ENCODE peak calls at places on chromosome 15, in seven cellular contexts. J is GM12878, C is HCT116, U is HepG2, N is K562, L is H1, D is SK-N-SH. E is an unnamed sample.

GRCh38 chr15:27834684-27835083 is 264.4 kb downstream of the OCA2 start:
- DNase-seq in J (no peak), C (no peak), U (no peak), N (no peak), L (no peak), D (no peak), E (no peak)

GRCh38 chr15:59532770-59533379 is 78.7 kb upstream of the GCNT3 start:
- DNase-seq in J (no peak), C (peak), U (peak), N (peak), L (no peak), D (peak), E (peak)

GRCh38 chr15:60379466-60380274 is 18.1 kb downstream of the ANXA2 start:
- DNase-seq in J (no peak), C (peak), U (peak), N (no peak), L (no peak), D (no peak), E (peak)

GRCh38 chr15:60972301-60972700 is 256.8 kb downstream of the RORA start:
- DNase-seq in J (no peak), C (no peak), U (no peak), N (no peak), L (no peak), D (no peak), E (no peak)

GRCh38 chr15:50143255-50143860 is 24.3 kb upstream of the ATP8B4 start:
- DNase-seq in J (no peak), C (no peak), U (no peak), N (no peak), L (no peak), D (no peak), E (no peak)

GRCh38 chr15:48877630-48878595 is at the start of gene EID1:
- DNase-seq in J (peak), C (peak), U (peak), N (peak), L (peak), D (peak), E (peak)

GRCh38 chr15:54559405-54560064 is 581.3 kb downstream of the UNC13C start:
- DNase-seq in J (no peak), C (no peak), U (no peak), N (no peak), L (no peak), D (no peak), E (no peak)

GRCh38 chr15:57703387-57703786 is 3.1 kb upstream of the POLR2M start:
- DNase-seq in J (no peak), C (no peak), U (no peak), N (no peak), L (no peak), D (no peak), E (no peak)

GRCh38 chr15:32802296-32802936 is 84.6 kb downstream of the GREM1 start:
- DNase-seq in J (no peak), C (no peak), U (no peak), N (no peak), L (no peak), D (no peak), E (peak)

GRCh38 chr15:67383903-67384302 is 129.3 kb downstream of the IQCH start:
- DNase-seq in J (no peak), C (no peak), U (no peak), N (no peak), L (no peak), D (no peak), E (peak)

GRCh38 chr15:71538181-71538580 is 272.2 kb upstream of the NR2E3 start:
- DNase-seq in J (no peak), C (no peak), U (no peak), N (no peak), L (no peak), D (no peak), E (no peak)

GRCh38 chr15:85030301-85031049 is 48.8 kb downstream of the PDE8A start:
- DNase-seq in J (no peak), C (no peak), U (no peak), N (no peak), L (no peak), D (no peak), E (no peak)

GRCh38 chr15:46365612-46366011 is 730.8 kb downstream of the SQOR start:
- DNase-seq in J (no peak), C (no peak), U (no peak), N (no peak), L (no peak), D (no peak), E (no peak)

GRCh38 chr15:40358492-40359353 is 704 bp downstream of the DISP2 start:
- DNase-seq in J (no peak), C (no peak), U (no peak), N (peak), L (no peak), D (peak), E (no peak)

GRCh38 chr15:43505723-43506122 is 11.7 kb upstream of the MAP1A start:
- DNase-seq in J (no peak), C (no peak), U (no peak), N (peak), L (no peak), D (no peak), E (no peak)

GRCh38 chr15:75644376-75644775 is 3.3 kb upstream of the SNX33 start:
- DNase-seq in J (no peak), C (no peak), U (no peak), N (no peak), L (no peak), D (no peak), E (no peak)

GRCh38 chr15:101386006-101386405 is 91.0 kb upstream of the SNRPA1 start:
- DNase-seq in J (no peak), C (no peak), U (no peak), N (no peak), L (no peak), D (no peak), E (no peak)

GRCh38 chr15:80183886-80184285 is 31.1 kb downstream of the FAH start:
- DNase-seq in J (no peak), C (no peak), U (no peak), N (no peak), L (no peak), D (peak), E (peak)

GRCh38 chr15:101504866-101505609 is 15.5 kb upstream of the PCSK6 start:
- DNase-seq in J (no peak), C (no peak), U (no peak), N (no peak), L (no peak), D (no peak), E (no peak)

GRCh38 chr15:28989239-28989830 is 103.6 kb downstream of the APBA2 start:
- DNase-seq in J (no peak), C (no peak), U (no peak), N (peak), L (peak), D (peak), E (peak)

GRCh38 chr15:58889363-58889762 is 44.1 kb downstream of the SLTM start:
- DNase-seq in J (no peak), C (no peak), U (no peak), N (no peak), L (no peak), D (no peak), E (no peak)

GRCh38 chr15:74795961-74796625 is 14.2 kb downstream of the CSK start:
- DNase-seq in J (no peak), C (no peak), U (no peak), N (no peak), L (no peak), D (no peak), E (no peak)

GRCh38 chr15:76073554-76073953 is 13.8 kb downstream of the TMEM266 start:
- DNase-seq in J (no peak), C (no peak), U (no peak), N (no peak), L (no peak), D (no peak), E (no peak)

GRCh38 chr15:77111813-77112212 is 40.9 kb upstream of the TSPAN3 start:
- DNase-seq in J (no peak), C (no peak), U (no peak), N (no peak), L (no peak), D (no peak), E (no peak)

GRCh38 chr15:60358935-60359672 is 38.7 kb downstream of the ANXA2 start:
- DNase-seq in J (no peak), C (no peak), U (no peak), N (no peak), L (no peak), D (peak), E (no peak)

GRCh38 chr15:74432271-74432967 is 1.3 kb downstream of the SEMA7A start:
- DNase-seq in J (no peak), C (no peak), U (no peak), N (no peak), L (no peak), D (no peak), E (no peak)

GRCh38 chr15:47822066-47822465 is 104.8 kb downstream of the SEMA6D start:
- DNase-seq in J (no peak), C (no peak), U (no peak), N (no peak), L (no peak), D (no peak), E (peak)

DNA sequence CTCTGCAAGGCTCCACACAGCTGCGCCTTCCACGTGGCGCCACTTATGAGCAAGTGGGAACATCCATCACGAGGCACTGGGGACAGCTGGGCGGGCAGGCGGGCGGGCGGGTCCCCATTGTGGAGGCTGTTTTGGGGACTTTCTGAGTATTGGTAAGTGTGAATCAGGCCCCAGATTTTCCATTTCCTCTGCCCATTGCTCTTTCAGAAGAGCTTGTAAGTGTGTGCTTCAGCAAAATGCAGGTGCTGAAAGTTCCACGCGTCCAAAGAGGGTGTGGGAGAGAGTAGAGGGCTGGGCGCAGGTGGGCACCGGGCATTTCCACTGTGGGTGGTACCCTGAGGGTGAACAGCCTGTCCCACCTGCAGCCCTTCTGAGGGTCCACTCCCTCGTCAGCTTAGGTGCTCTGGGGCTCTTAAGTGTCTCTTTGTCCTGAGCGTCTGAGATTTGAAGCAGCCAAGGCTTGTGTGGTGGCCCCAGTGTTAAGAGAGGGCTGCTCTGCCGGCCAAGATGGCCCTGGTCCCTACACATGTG is 177.1 kb downstream of the RPLP1 start:
- DNase-seq in J (no peak), C (no peak), U (no peak), N (no peak), L (no peak), D (no peak), E (no peak)
- TF ChIP-seq JUND in J (no peak), C (no peak), U (no peak), N (no peak), L (no peak), D (no peak), E (no peak)

DNA sequence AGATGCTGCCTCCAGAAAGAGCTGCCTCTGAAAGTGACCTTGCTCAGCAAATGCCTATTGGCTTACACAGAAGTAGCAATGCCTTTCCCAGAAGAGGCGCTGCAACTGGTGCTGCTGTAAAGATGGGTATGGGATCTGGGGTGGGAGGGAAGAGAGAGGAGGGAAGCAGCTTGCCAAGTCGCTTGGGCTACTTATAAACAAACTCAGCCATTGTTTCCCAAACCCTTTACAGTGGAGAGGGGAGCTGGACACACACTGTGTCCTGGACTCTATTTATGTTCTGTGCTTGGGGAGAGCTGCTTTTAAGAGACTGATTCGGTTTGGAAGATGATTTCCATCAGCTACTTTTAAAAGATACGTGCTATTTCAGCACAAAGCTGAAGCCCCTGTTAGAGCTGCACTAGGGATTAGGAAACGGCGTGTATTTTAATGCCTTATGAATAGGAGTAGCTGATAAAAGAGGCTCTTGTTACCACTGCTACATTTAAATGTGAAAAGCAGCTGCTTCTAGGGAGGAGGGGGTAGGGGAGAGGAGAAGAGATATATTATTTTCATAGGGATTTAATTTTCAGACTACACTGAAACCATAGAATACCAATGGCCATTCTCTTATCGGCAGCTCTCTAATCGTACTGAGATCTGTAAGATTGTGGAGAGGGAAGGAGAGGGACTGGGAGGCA is 440.6 kb downstream of the MCTP2 start:
- DNase-seq in J (no peak), C (no peak), U (no peak), N (no peak), L (peak), D (no peak), E (no peak)
- TF ChIP-seq JUND in J (no peak), C (no peak), U (no peak), N (no peak), L (no peak), D (no peak), E (no peak)

GRCh38 chr15:64131547-64131946 is 20.0 kb upstream of the SNX22 start:
- DNase-seq in J (no peak), C (no peak), U (no peak), N (no peak), L (no peak), D (no peak), E (no peak)

GRCh38 chr15:64130159-64130558 is 21.4 kb upstream of the SNX22 start:
- DNase-seq in J (no peak), C (no peak), U (no peak), N (no peak), L (no peak), D (no peak), E (no peak)

GRCh38 chr15:64132217-64132616 is 19.3 kb upstream of the SNX22 start:
- DNase-seq in J (no peak), C (no peak), U (no peak), N (no peak), L (no peak), D (no peak), E (peak)

GRCh38 chr15:64125978-64126377 is 25.6 kb upstream of the SNX22 start:
- DNase-seq in J (no peak), C (no peak), U (no peak), N (no peak), L (no peak), D (no peak), E (no peak)

DNA sequence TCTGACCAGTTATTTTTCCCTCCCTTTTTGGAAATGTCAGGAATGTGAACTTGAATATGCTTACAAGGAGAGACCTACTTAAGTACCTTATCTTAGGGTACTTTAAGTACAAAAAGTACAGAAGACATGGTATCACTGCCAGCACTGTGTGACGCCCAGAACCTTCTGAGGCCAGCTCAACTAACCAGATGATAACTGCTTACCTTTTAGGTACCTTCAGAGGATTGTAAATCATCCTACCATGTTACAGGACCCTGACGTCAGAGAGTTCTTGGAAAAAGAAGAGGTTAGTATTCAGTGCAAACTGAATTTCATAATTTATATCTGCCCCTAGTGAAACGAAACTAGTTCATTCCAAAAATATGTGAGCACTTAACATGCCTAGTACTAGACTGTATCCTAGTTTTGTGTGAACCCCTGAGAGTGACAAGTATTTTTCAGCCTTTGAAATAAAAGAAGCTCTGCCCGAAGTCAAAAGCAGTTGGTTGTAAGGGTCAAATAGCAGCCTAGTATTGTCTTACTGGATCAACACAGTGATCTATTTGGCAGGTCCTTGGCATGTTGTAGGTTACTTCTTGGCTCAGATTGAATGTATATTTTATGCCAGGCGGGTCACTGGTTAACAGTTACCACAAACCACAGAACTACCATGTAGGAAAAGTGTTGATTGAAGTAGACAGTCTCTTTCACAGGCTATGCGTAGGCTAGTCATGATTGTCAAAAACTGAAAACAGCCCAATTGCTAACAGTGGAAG is 23.8 kb upstream of the SNX22 start:
- DNase-seq in J (no peak), C (no peak), U (no peak), N (no peak), L (no peak), D (no peak), E (no peak)
- TF ChIP-seq JUND in J (no peak), C (no peak), U (no peak), N (no peak), L (no peak), D (no peak), E (no peak)

DNA sequence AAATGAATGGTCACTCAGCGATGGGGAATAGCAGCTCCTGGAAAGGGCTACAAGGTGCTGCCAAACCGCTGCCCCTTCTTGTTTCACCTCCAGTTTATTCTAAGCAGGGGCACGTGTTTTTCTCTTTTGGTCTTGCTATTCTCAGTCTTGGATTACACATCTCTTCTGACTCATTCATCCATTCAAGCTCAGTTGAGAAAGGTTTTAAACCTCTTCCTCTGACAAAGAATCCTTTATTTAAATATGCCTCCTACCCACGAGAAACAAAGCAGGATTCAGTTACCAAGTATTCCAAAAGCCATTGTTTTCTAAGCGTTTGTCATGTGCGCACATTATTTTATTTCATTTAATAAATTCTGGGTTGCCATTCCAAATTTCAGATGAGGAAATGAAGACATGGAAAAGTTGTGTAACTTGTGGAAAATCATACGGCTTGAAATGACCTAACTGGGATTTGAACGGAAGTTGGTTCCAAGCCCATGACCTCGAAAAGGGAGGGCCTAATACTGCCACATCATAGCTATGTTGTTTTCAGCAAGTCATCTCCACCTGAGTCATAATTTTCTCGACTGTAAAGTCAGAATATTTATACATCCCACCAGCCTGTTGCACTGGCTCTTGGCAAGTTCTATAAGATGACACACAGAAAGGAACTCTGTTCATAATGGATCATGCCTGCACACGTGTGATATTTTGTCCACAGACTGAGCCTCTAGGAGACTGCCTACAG is 292.0 kb upstream of the SLCO3A1 start:
- DNase-seq in J (no peak), C (no peak), U (no peak), N (no peak), L (no peak), D (no peak), E (no peak)
- TF ChIP-seq JUND in J (no peak), C (no peak), U (no peak), N (no peak), L (no peak), D (peak), E (no peak)

GRCh38 chr15:70096975-70097336 is 761 bp downstream of the TLE3 start:
- DNase-seq in J (no peak), C (no peak), U (no peak), N (no peak), L (no peak), D (no peak), E (no peak)
- TF ChIP-seq JUND in J (no peak), C (no peak), U (no peak), N (no peak), L (no peak), D (no peak), E (no peak)

DNA sequence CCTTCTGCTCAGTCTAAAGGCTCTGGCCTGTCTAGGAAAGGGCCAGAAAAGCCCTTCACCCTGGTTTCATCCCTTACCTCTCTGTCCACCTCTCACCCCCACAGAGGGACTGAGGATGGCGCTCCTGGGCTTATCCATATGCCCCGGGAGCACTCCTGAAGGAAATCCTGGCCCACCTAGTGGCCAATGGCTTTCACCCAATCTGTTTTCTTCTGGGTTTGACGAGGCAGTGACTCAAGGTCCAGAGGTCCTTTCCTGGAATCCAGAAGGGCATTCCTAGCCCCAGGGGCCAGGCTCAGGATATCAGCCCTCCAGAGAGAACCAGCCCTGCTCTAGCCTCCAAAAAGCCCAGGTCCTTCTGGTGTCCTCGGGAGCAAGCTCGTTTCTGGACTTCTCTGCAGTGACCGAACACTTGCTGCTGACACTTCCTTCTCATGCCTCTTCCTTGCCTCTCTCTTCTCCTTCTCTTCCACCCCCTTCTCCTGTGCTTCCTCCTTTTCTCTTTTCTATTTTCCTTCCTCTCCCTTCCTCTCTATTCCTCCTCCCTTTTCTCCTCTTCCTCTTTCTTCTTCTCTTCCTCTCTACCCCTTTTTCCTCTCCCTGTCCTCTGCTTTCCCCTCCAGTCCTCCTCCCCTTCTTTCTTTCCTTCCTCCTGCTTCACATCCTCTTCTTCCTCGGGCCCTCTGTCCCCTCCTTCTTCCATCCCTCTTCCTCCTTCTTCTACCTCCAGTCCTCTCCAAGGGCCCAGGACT is 59.6 kb downstream of the RHCG start:
- DNase-seq in J (no peak), C (no peak), U (peak), N (no peak), L (no peak), D (no peak), E (no peak)
- TF ChIP-seq JUND in J (no peak), C (no peak), U (no peak), N (no peak), L (no peak), D (no peak), E (no peak)

E was measured in T47D.